ENCODE peak calls at places on chromosome 19, in six cellular contexts. S is uterus, E is spleen, V is A549, B is suprapubic skin, O is body of pancreas. C is an unnamed sample.

GRCh38 chr19:35157431-35157830 is 2.9 kb downstream of the FXYD5 start:
- DNase-seq in O (no peak), S (no peak), B (no peak), E (no peak), V (no peak), C (no peak)

GRCh38 chr19:32012886-32013635 is 332.3 kb upstream of the ZNF507 start:
- DNase-seq in B (no peak), S (no peak), E (no peak), V (no peak), O (no peak), C (no peak)

GRCh38 chr19:48398329-48399235 is 5.1 kb downstream of the GRIN2D start:
- DNase-seq in B (peak; percentile 89), E (peak; percentile 96), O (peak; percentile 75), S (peak; percentile 51), V (peak; percentile 92), C (peak; percentile 44)

GRCh38 chr19:17777840-17778620 is 16.9 kb upstream of the B3GNT3 start:
- DNase-seq in E (peak; percentile 92), V (peak; percentile 62), S (peak; percentile 24), O (peak; percentile 62), B (no peak), C (no peak)

GRCh38 chr19:2495130-2495641 is 19.3 kb downstream of the GADD45B start:
- DNase-seq in O (peak; percentile 91), E (peak; percentile 88), S (peak; percentile 70), V (peak; percentile 72), B (peak; percentile 87), C (peak; percentile 87)

GRCh38 chr19:18639706-18640105 is 2.9 kb downstream of the KLHL26 start:
- DNase-seq in O (no peak), E (no peak), V (no peak), B (no peak), S (no peak), C (no peak)

GRCh38 chr19:7665076-7665475 is 3.8 kb upstream of the RETN start:
- DNase-seq in B (no peak), S (no peak), E (no peak), V (no peak), O (no peak), C (no peak)

GRCh38 chr19:40907968-40908735 is 26.1 kb upstream of the CYP2A7 start:
- DNase-seq in E (peak; percentile 85), O (peak; percentile 10), B (no peak), V (no peak), S (no peak), C (no peak)

GRCh38 chr19:50512112-50512998 is 1.4 kb downstream of the ASPDH start:
- DNase-seq in E (peak; percentile 89), O (no peak), V (no peak), S (no peak), B (peak; percentile 77), C (no peak)

GRCh38 chr19:425056-425455 is 16.1 kb upstream of the C2CD4C start:
- DNase-seq in B (no peak), O (no peak), E (no peak), S (no peak), V (no peak), C (no peak)

DNA sequence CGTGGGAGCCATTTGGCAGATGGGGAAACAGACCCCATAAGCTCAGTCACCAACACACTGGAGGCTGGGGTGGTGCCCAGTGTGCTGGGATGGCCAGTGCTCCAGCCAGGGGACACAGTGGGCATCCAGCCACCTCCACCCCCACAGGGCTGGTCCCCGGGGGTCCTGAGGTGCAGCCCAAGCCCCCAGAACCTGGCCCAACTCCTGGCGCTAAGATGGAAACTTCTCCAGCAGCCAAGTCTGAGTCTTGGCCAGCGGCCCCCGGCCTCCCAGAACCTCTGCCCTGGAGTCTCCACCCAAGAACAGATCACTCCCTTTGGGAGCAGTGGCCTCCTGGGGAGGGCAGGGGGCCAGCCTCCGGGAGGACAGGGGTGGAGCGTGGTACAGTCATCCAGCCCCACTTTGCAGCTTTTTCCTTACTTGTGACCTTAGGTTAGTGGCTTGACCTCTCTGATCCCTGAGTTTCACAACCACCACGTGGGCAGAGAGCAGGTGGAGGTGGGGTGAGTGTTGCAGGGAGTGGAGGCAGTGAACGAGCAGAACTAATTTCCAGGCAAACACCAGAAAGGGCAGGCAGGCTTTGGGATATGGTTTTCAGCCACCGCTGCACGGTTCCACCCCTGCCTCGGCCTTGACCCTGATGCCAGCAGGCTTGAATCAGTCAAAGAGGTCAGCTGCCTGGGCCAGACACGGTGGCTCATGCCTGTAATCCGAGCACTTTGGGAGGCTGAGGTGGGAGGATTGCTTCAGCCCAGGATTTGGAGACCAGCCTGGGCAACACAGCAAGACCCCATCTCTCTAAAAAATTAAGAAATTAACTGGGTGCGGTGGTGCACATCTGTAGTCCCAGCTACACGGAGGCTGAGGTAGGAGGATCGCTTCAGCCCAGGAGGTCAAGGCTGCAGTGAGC is 4.3 kb upstream of the NRTN start:
- DNase-seq in S (no peak), V (no peak), O (no peak), E (no peak), B (no peak), C (no peak)
- H3K27ac ChIP-seq in S (no peak overlapping the region), V (no peak overlapping the region), O (peak overlapping the region; percentile 33), E (no peak overlapping the region), B (no peak overlapping the region), C (no peak overlapping the region)

GRCh38 chr19:11379857-11380350 is 4.2 kb downstream of the EPOR start:
- DNase-seq in O (no peak), B (no peak), E (no peak), V (no peak), S (no peak), C (no peak)
- H3K4me1 ChIP-seq in O (peaks cover 65% of the 10 kb centered on the region), B (peaks cover 79% of the 10 kb centered on the region), E (peaks cover 85% of the 10 kb centered on the region), V (peaks cover 48% of the 10 kb centered on the region), S (peaks cover 12% of the 10 kb centered on the region), C (peaks cover 22% of the 10 kb centered on the region)

DNA sequence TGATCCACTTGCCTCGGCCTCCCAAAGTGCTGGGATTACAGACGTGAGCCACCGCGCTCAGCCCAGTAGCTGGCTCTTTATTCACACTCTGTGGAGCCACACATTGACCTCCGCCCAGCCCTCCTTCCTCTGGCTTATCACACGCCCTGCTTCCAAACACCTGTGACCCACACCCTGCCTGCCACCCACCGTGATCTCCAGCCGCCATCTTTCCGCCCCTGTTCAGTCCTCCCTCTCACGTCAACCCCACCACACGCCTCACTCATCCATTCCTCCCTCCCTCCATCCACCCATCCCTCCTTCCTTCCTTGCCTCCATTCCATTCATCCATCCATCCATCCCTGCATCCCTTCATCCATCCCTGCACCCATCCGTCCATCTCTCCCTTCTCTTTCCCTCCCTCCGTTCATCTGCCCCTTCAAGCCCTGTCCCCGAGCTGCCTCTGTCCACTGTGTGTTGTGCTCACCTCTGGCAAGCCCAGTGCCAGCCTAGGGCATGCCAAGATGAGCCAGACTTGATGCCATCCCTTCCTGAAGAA is 17.6 kb downstream of the ZNF296 start:
- DNase-seq in B (no peak), E (no peak), V (no peak), O (no peak), S (no peak), C (no peak)
- TF ChIP-seq POLR2A in B (no peak), E (no peak), V (no peak), O (no peak), S (no peak), C (no peak)

GRCh38 chr19:14135985-14136508 is 342 bp downstream of the ASF1B start:
- DNase-seq in B (no peak), E (no peak), O (no peak), S (no peak), V (no peak), C (no peak)
- H3K27ac ChIP-seq in B (no peak overlapping the region), E (peak overlapping the region; percentile 99), O (peak overlapping the region; percentile 67), S (no peak overlapping the region), V (peak overlapping the region; percentile 66), C (peak overlapping the region; percentile 28)

DNA sequence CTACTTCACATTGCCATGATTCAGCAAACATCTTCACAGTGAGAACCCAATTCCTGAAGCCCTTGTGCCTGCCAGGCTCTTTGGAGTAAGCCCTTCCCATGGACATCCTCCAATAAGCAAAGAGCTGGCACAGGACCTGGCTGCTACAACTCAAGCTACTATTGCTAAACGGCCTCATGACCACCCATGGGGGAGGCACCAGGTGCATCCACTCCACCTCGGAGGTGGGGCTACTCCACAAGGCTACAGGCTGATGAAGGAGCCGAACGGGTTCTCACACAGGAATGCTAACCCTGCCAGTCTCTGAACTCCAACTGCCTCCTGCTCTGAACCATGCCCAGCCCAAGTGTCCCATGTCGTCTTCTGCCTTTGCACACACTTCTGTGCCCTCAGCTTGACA is 10.0 kb downstream of the SYMPK start:
- DNase-seq in E (peak; percentile 56), S (no peak), V (no peak), O (no peak), B (no peak), C (no peak)
- H3K4me1 ChIP-seq in E (peaks cover 4% of the 10 kb centered on the region), S (no peaks in the 10 kb centered on the region), V (no peaks in the 10 kb centered on the region), O (no peaks in the 10 kb centered on the region), B (no peaks in the 10 kb centered on the region), C (no peaks in the 10 kb centered on the region)

GRCh38 chr19:4310247-4311121 is 6.1 kb downstream of the FSD1 start:
- DNase-seq in E (no peak), B (no peak), O (no peak), S (no peak), V (no peak), C (no peak)
- TF ChIP-seq POLR2A in E (no peak), B (no peak), O (no peak), S (no peak), V (no peak), C (no peak)

C was measured in prostate gland.